ENCODE peak calls at places on chromosomes 6 and 20, in six cellular contexts. T is CD4-positive, CD25-positive, alpha-beta regulatory T cell; F is natural killer cell; M is left lobe of liver; H is right cardiac atrium; Z is A549. W is an unnamed sample.

GRCh38 chr20:11520596-11520995 is 397.1 kb upstream of the BTBD3 start:
- ATAC-seq in T (no peak), Z (no peak), F (no peak), H (no peak), M (no peak), W (no peak)

GRCh38 chr6:131258816-131259476 is 123.7 kb downstream of the AKAP7 start:
- ATAC-seq in F (no peak), H (no peak), Z (peak), M (no peak), T (no peak), W (no peak)

GRCh38 chr6:169035381-169036280 is 218.0 kb downstream of the THBS2 start:
- ATAC-seq in H (peak), M (peak), F (no peak), T (no peak), Z (no peak), W (no peak)

GRCh38 chr6:118844915-118845314 is 49.0 kb upstream of the ASF1A start:
- ATAC-seq in M (no peak), H (no peak), Z (no peak), T (peak), F (no peak), W (no peak)

GRCh38 chr20:9359561-9360308 is 154.7 kb upstream of the LAMP5 start:
- ATAC-seq in T (no peak), M (peak), F (no peak), H (peak), Z (peak), W (peak)

GRCh38 chr20:35200255-35200654 is 26.2 kb upstream of the MMP24 start:
- ATAC-seq in T (no peak), F (no peak), Z (no peak), M (no peak), H (peak), W (no peak)

GRCh38 chr6:6808915-6809314 is 220.4 kb downstream of the LY86 start:
- ATAC-seq in F (no peak), M (peak), T (no peak), H (no peak), Z (no peak), W (no peak)

GRCh38 chr6:157625764-157626163 is 197.3 kb upstream of the SNX9 start:
- ATAC-seq in M (no peak), T (no peak), Z (no peak), F (no peak), H (no peak), W (no peak)

GRCh38 chr6:30450548-30450907 is 38.8 kb upstream of the HLA-E start:
- ATAC-seq in M (no peak), T (peak), Z (no peak), H (no peak), F (peak), W (no peak)

GRCh38 chr6:113758214-113758613 is 98.9 kb upstream of the MARCKS start:
- ATAC-seq in H (no peak), M (no peak), Z (no peak), F (no peak), T (no peak), W (no peak)

GRCh38 chr6:53284901-53285300 is 63.8 kb downstream of the ELOVL5 start:
- ATAC-seq in T (peak), H (no peak), M (no peak), F (no peak), Z (no peak), W (no peak)

GRCh38 chr6:36309212-36309611 is 27.5 kb downstream of the BNIP5 start:
- ATAC-seq in F (no peak), T (no peak), H (no peak), Z (no peak), M (no peak), W (no peak)

GRCh38 chr6:1770435-1770843 is 160.7 kb downstream of the FOXC1 start:
- ATAC-seq in T (peak), M (no peak), H (no peak), Z (no peak), F (peak), W (no peak)

GRCh38 chr20:20711413-20711812 is 1.0 kb downstream of the RALGAPA2 start:
- ATAC-seq in M (no peak), Z (no peak), T (no peak), H (no peak), F (no peak), W (no peak)

GRCh38 chr6:160810238-160810637 is 108.2 kb downstream of the PLG start:
- ATAC-seq in T (no peak), H (no peak), M (no peak), F (no peak), Z (peak), W (no peak)

GRCh38 chr20:33415948-33416347 is 14.6 kb upstream of the CDK5RAP1 start:
- ATAC-seq in Z (peak), T (no peak), H (peak), M (peak), F (peak), W (no peak)

GRCh38 chr20:49179368-49180277 is 8.5 kb downstream of the STAU1 start:
- ATAC-seq in Z (no peak), T (peak), M (peak), F (no peak), H (no peak), W (no peak)

GRCh38 chr6:35611235-35611634 is 77.5 kb downstream of the FKBP5 start:
- ATAC-seq in M (peak), F (peak), H (no peak), Z (no peak), T (no peak), W (peak)

GRCh38 chr6:42380208-42380979 is 71.3 kb downstream of the TRERF1 start:
- ATAC-seq in T (no peak), F (peak), H (peak), M (peak), Z (no peak), W (no peak)

GRCh38 chr6:84774174-84775158 is 10.1 kb upstream of the TBX18 start:
- ATAC-seq in Z (peak), H (peak), F (no peak), M (peak), T (no peak), W (peak)

GRCh38 chr20:37581246-37581645 is 53.6 kb upstream of the BLCAP start:
- ATAC-seq in F (no peak), T (no peak), H (no peak), Z (no peak), M (no peak), W (no peak)

GRCh38 chr6:43669922-43670622 is 17.5 kb downstream of the MRPS18A start:
- ATAC-seq in F (no peak), T (peak), Z (no peak), M (no peak), H (peak), W (no peak)

GRCh38 chr20:62174021-62174804 is 8.6 kb upstream of the MTG2 start:
- ATAC-seq in H (no peak), Z (no peak), F (no peak), M (no peak), T (no peak), W (no peak)

GRCh38 chr6:35057449-35058030 is 83.6 kb downstream of the TCP11 start:
- ATAC-seq in H (no peak), M (peak), F (no peak), Z (no peak), T (no peak), W (no peak)

GRCh38 chr6:659716-660581 is 3.0 kb upstream of the HUS1B start:
- ATAC-seq in M (no peak), Z (no peak), T (no peak), F (no peak), H (no peak), W (no peak)

GRCh38 chr6:40244684-40245083 is 310.4 kb upstream of the MOCS1 start:
- ATAC-seq in T (no peak), M (no peak), H (no peak), Z (no peak), F (no peak), W (no peak)

GRCh38 chr20:10217517-10218410 is 866 bp upstream of the SNAP25 start:
- ATAC-seq in F (no peak), M (peak), Z (peak), H (peak), T (no peak), W (peak)

GRCh38 chr6:21935561-21936028 is 342.0 kb downstream of the SOX4 start:
- ATAC-seq in M (peak), F (no peak), Z (peak), T (no peak), H (peak), W (no peak)